ENCODE peak calls at places on chromosome 5, in ten cellular contexts. I, Q, K, R, M, U, T, D, E and N are unnamed samples.

GRCh38 chr5:60487466-60487865 is 212.5 kb downstream of the DEPDC1B start:
- DNase-seq in E (peak; percentile 14), D (no peak), I (no peak), K (peak; percentile 21), R (no peak), Q (no peak), M (no peak), T (peak; percentile 38), U (no peak), N (no peak)

GRCh38 chr5:109946610-109947009 is 256.9 kb downstream of the MAN2A1 start:
- DNase-seq in R (no peak), E (no peak), M (no peak), U (no peak), K (no peak), T (no peak), Q (no peak), D (no peak), I (no peak), N (no peak)

GRCh38 chr5:9337908-9338307 is 208.0 kb downstream of the SEMA5A start:
- DNase-seq in E (no peak), Q (no peak), K (peak; percentile 64), M (peak; percentile 88), R (no peak), U (peak; percentile 83), D (no peak), I (no peak), T (peak; percentile 96), N (no peak)

GRCh38 chr5:139797335-139797734 is 1.7 kb downstream of the PSD2 start:
- DNase-seq in D (no peak), U (no peak), M (no peak), I (no peak), Q (no peak), K (no peak), R (no peak), E (no peak), T (no peak), N (no peak)

GRCh38 chr5:119330367-119331183 is 25.2 kb upstream of the TNFAIP8 start:
- DNase-seq in K (no peak), M (no peak), R (no peak), T (no peak), I (no peak), U (no peak), E (no peak), Q (no peak), D (no peak), N (no peak)

GRCh38 chr5:180138976-180139730 is 67.6 kb upstream of the RNF130 start:
- DNase-seq in M (no peak), I (peak; percentile 39), U (no peak), E (no peak), D (no peak), Q (peak; percentile 68), R (no peak), T (no peak), K (no peak), N (no peak)

GRCh38 chr5:157167219-157167621 is 1.2 kb upstream of the GARIN3 start:
- DNase-seq in U (peak; percentile 11), T (no peak), E (no peak), R (no peak), I (no peak), D (no peak), K (peak; percentile 72), M (peak; percentile 63), Q (no peak), N (no peak)

GRCh38 chr5:178431063-178431776 is 159.0 kb downstream of the COL23A1 start:
- DNase-seq in K (no peak), M (no peak), I (no peak), Q (peak; percentile 65), R (no peak), D (no peak), E (no peak), T (no peak), U (no peak), N (no peak)

GRCh38 chr5:2352101-2352861 is 399.2 kb downstream of the IRX2 start:
- DNase-seq in I (no peak), E (no peak), U (no peak), Q (peak; percentile 70), D (no peak), M (no peak), R (no peak), K (no peak), T (no peak), N (no peak)

GRCh38 chr5:17314907-17315471 is 97.6 kb downstream of the BASP1 start:
- DNase-seq in K (no peak), T (no peak), E (no peak), R (no peak), D (no peak), Q (no peak), I (no peak), U (no peak), M (no peak), N (no peak)

GRCh38 chr5:39675676-39676075 is 250.9 kb upstream of the DAB2 start:
- DNase-seq in U (no peak), E (no peak), T (no peak), D (no peak), M (no peak), Q (no peak), I (no peak), R (no peak), K (no peak), N (no peak)

GRCh38 chr5:105685884-105686283 is 1984.9 kb downstream of the EFNA5 start:
- DNase-seq in T (no peak), Q (no peak), K (no peak), R (no peak), I (no peak), M (no peak), D (no peak), U (no peak), E (no peak), N (no peak)

DNA sequence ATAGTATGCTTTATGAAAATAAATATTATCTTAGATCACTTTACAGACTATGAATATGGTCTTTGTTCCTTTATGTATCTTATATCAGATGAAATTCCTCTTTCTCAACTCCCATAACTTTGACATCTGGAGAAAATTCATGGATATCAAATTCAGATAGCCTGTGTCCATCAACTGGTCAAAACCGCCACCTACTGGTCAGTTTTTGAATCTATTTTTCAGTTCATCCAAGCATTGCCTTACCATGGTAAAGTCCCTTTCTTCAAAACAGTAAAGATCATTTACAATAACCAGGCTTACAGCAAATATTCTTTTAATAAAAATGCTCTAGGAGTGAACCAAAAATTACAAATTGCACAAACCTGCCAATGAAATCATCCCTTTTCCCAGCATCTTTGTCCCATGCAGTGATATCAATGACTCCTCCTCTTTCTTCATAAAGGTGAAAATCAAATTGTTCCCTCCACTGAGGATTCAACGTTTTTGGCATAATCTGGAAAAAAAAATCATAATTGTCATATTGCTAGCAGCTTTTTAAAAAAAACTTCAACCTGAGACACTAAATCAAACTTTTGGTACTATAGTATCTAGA is 290.5 kb downstream of the SLF1 start:
- DNase-seq in R (no peak), T (peak; percentile 69), E (peak; percentile 21), D (peak; percentile 55), M (peak; percentile 37), U (peak; percentile 55), I (no peak), K (peak; percentile 52), Q (no peak), N (no peak)
- TF ChIP-seq CTCF in R (peak; percentile 55), T (peak; percentile 72), E (peak; percentile 20), D (peak; percentile 59), M (peak; percentile 62), U (peak; percentile 65), I (peak; percentile 31), K (peak; percentile 67), Q (no peak), N (peak; percentile 67)

GRCh38 chr5:173035904-173036707 is 20.0 kb upstream of the CREBRF start:
- DNase-seq in D (no peak), Q (peak; percentile 53), M (no peak), I (no peak), U (no peak), E (no peak), T (no peak), K (no peak), R (no peak), N (no peak)
- H3K4me3 ChIP-seq in D (no peak overlapping the region), Q (no peak overlapping the region), M (no peak overlapping the region), I (no peak overlapping the region), U (no peak overlapping the region), E (no peak overlapping the region), T (no peak overlapping the region), K (no peak overlapping the region), R (no peak overlapping the region), N (no peak overlapping the region)

GRCh38 chr5:124740055-124740454 is 6.4 kb downstream of the ZNF608 start:
- DNase-seq in I (no peak), M (no peak), K (no peak), E (no peak), D (no peak), U (no peak), T (no peak), R (no peak), Q (no peak), N (no peak)

GRCh38 chr5:124736814-124737186 is 9.6 kb downstream of the ZNF608 start:
- DNase-seq in K (no peak), I (no peak), U (no peak), E (no peak), R (no peak), D (no peak), M (no peak), Q (no peak), T (no peak), N (no peak)

GRCh38 chr5:124737651-124738050 is 8.8 kb downstream of the ZNF608 start:
- DNase-seq in U (no peak), K (no peak), D (no peak), R (no peak), T (no peak), E (no peak), M (no peak), I (no peak), Q (no peak), N (no peak)

GRCh38 chr5:124740991-124741583 is 5.4 kb downstream of the ZNF608 start:
- DNase-seq in T (peak; percentile 80), R (no peak), Q (no peak), K (no peak), E (no peak), U (peak; percentile 76), D (no peak), M (no peak), I (no peak), N (peak; percentile 68)

DNA sequence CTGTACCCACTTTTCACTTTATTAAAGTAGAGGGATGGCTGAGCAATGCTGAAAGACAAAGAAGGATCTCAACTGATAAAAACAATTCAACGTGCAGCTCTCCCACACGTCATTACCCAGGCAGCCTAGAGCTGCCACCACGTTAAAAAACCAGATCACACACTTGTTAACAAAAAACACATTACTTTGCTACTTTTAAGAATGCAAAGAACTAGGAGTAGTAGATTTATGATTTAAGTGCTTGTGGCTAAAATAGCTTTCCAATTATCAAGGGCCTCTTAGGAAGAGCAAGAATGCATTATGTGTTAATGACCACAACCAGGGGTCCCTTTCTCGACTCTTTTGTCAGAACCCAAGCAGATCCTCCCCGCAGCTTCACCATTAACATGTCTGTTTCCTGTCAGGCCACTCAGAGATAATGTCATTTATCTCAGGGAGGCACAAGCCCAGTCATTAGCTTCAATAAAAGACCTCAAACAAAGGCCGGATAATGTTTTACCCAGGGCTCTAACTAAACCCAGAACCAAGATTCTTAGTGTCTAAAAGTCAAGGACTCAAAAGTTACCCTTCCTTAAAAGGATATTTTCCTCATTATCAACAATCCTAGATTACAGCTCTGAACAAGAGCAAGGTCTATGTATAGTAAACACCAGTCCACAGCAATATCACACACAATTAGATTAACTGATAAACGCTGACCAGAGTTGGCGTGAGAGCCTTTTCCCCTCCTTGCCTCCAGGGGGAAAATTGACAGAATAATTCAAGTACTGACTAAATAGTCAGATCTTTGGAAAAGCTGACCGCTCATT is 7.5 kb downstream of the ZNF608 start:
- DNase-seq in Q (no peak), D (no peak), T (no peak), M (no peak), E (no peak), K (no peak), U (no peak), I (no peak), R (no peak), N (no peak)
- TF ChIP-seq CTCF in Q (no peak), D (peak; percentile 21), T (no peak), M (no peak), E (no peak), K (peak; percentile 39), U (peak; percentile 8), I (no peak), R (no peak), N (no peak)

GRCh38 chr5:164301708-164302107 is 796.3 kb downstream of the MAT2B start:
- DNase-seq in U (no peak), Q (no peak), T (no peak), R (no peak), I (no peak), M (no peak), K (no peak), E (no peak), D (no peak), N (no peak)
- H3K4me3 ChIP-seq in U (no peak overlapping the region), Q (no peak overlapping the region), T (no peak overlapping the region), R (no peak overlapping the region), I (no peak overlapping the region), M (no peak overlapping the region), K (no peak overlapping the region), E (no peak overlapping the region), D (no peak overlapping the region), N (no peak overlapping the region)